ENCODE peak calls at places on chromosomes 16 and 17, in five cellular contexts. Z, E, U, K and L are unnamed samples.

GRCh38 chr16:66107661-66108060 is 258.8 kb upstream of the CDH5 start:
- DNase-seq in Z (no peak), E (no peak), U (peak), K (peak), L (peak)

GRCh38 chr17:7260601-7261376 is 1.5 kb downstream of the CLDN7 start:
- DNase-seq in Z (peak), E (no peak), U (no peak), K (no peak), L (no peak)

GRCh38 chr16:71929048-71929447 is 33.7 kb downstream of the IST1 start:
- DNase-seq in Z (no peak), E (no peak), U (peak), K (peak), L (peak)

GRCh38 chr16:68764866-68765265 is 27.8 kb downstream of the CDH1 start:
- DNase-seq in Z (no peak), E (peak), U (no peak), K (no peak), L (no peak)

GRCh38 chr17:8909621-8910292 is 42.3 kb upstream of the PIK3R6 start:
- DNase-seq in Z (no peak), E (no peak), U (no peak), K (no peak), L (no peak)

GRCh38 chr17:18002171-18002570 is 29.5 kb downstream of the DRC3 start:
- DNase-seq in Z (no peak), E (no peak), U (peak), K (peak), L (no peak)

GRCh38 chr17:80396680-80397387 is 18.1 kb upstream of the ENDOV start:
- DNase-seq in Z (no peak), E (no peak), U (no peak), K (no peak), L (no peak)

GRCh38 chr17:11986939-11987329 is 10.3 kb downstream of the ZNF18 start:
- DNase-seq in Z (no peak), E (peak), U (peak), K (peak), L (peak)

GRCh38 chr17:53626286-53626685 is 196.4 kb upstream of the KIF2B start:
- DNase-seq in Z (no peak), E (peak), U (peak), K (peak), L (peak)

GRCh38 chr16:87707097-87707496 is 58.7 kb downstream of the KLHDC4 start:
- DNase-seq in Z (no peak), E (no peak), U (no peak), K (no peak), L (no peak)

GRCh38 chr16:12318661-12319463 is 342.3 kb downstream of the SNX29 start:
- DNase-seq in Z (no peak), E (no peak), U (no peak), K (peak), L (no peak)

GRCh38 chr17:37546242-37546641 is 56.6 kb downstream of the DUSP14 start:
- DNase-seq in Z (no peak), E (no peak), U (no peak), K (peak), L (peak)

GRCh38 chr16:83143788-83144187 is 517.0 kb downstream of the CDH13 start:
- DNase-seq in Z (no peak), E (no peak), U (peak), K (no peak), L (peak)

DNA sequence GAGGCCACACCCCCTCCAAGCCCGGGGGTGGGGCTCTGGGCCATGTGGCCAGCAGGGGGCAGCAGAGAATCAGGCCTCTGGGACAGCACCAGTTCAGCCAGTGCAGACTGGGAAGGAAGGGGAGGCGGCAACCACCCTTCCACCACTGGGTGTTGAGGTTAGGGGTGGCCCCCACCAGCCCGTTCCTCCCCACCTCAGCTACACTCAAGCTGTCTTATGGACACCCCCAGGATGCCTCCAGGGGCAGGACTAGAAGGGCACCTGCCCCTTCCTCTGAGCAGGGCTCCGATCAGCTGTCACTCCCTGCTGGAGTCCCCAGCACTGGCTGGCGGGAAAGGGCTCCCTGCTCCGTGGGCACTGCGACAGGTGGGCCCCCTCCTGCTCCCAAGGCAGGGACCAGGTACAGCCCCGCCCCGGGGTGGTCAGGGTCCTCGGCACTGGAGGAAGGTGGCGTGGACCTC is 21.8 kb downstream of the KATNB1 start:
- DNase-seq in Z (peak), E (peak), U (peak), K (peak), L (peak)
- TF ChIP-seq CTCF in Z (peak), E (peak), U (peak), K (peak), L (peak)

GRCh38 chr17:19987897-19988296 is 10.3 kb upstream of the AKAP10 start:
- DNase-seq in Z (no peak), E (peak), U (peak), K (no peak), L (no peak)

GRCh38 chr17:19991252-19991885 is 13.7 kb upstream of the AKAP10 start:
- DNase-seq in Z (no peak), E (no peak), U (no peak), K (no peak), L (no peak)

GRCh38 chr17:19996502-19996901 is 12.7 kb upstream of the SPECC1 start:
- DNase-seq in Z (no peak), E (no peak), U (peak), K (no peak), L (no peak)

GRCh38 chr17:19996086-19996485 is 13.1 kb upstream of the SPECC1 start:
- DNase-seq in Z (no peak), E (no peak), U (no peak), K (no peak), L (no peak)

DNA sequence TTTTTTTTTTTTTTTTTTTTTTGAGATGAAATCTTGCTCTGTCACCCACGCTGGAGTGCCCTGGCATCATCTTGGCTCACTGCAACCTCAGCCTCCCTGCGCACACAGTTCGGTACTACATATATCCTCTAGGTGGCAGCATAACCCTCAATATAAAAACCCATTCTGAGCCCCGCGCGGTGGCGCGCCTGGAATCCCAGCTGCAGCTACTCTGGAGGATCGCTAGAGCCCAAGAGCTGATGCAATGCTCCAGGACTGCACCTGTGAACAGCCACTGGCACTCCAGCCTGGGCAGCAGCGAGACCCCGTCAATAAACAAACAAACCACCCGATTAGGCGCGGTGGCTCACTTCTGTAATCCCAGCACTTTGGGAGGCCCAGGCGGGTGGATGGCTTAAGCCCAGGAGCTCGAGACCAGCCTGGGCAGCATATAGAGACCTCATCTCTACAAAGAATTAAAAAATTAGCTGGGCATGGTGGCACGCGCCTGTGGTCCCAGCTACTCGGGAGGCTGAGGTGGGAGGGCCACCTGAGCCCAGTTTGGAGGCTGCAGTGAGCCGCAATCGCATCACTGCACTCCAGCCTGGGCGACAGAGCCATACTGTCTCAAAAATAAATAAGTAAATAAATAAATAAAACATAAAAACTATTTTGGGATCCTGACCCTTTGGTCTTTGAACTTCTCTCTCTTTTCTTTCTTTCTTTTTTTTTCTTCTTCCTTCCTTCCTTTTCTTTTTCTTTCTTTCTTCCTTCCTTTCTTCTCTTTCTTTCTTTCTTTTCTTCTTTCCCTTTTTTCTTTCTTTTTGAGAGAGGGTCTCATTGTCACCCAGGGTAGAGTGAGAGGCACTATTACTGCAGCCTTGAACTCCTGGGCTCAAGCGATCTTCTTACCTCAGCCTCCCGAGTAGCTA is 15.4 kb upstream of the AKAP10 start:
- DNase-seq in Z (peak), E (peak), U (peak), K (peak), L (peak)
- H3K4me3 ChIP-seq in Z (no peak), E (no peak), U (no peak), K (peak), L (no peak)

DNA sequence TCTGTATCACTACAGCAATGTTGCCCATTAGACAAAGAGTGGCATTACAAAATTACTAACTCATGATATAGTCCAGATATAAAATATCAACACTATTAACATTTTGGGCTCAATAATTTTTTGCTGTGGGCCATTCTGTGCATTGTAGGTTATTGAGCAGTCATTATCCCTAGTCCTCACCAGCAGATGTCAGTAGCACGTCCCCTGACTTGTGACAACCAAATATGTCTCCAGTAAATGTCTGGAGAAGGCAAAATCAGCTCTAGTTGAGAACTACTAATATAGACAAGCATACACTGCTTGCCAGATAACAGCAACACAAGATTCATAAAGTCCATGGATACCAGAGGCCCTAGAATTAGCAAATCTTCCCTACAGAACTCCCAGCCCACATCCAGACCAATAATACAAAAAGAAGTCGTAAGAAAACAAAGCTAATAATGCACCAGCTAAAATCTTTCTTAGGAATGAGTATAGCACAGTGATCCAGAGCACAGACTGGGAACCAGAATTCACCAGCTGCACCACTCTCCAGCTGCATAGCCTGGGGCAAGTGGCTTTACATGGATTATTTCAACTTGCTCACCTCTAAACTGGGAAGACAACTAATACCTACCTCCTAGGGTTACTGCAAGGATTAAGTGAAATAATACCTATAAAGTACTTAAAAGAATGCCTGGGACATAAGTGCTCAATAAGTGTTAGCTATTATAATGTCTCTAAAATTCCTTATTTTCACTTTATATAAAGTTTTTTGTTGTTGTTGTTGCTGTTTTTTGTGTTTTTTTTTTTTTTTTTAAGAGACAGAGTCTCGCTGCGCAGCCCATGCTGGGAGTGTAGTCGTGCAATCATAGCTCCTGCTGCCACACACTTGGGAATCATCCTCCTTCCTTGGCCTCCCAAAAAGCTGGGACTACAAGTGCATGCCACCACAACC is 23.7 kb downstream of the HELZ start:
- DNase-seq in Z (no peak), E (peak), U (peak), K (peak), L (peak)
- TF ChIP-seq CTCF in Z (peak), E (peak), U (peak), K (peak), L (peak)

GRCh38 chr16:70683146-70683944 is 2.5 kb downstream of the MTSS2 start:
- DNase-seq in Z (no peak), E (no peak), U (no peak), K (no peak), L (no peak)

GRCh38 chr16:70685061-70685937 is 554 bp downstream of the MTSS2 start:
- DNase-seq in Z (no peak), E (peak), U (peak), K (no peak), L (no peak)

GRCh38 chr16:70685938-70686375 is at the start of gene MTSS2:
- DNase-seq in Z (peak), E (peak), U (peak), K (peak), L (peak)

GRCh38 chr16:70682239-70683145 is 3.4 kb downstream of the MTSS2 start:
- DNase-seq in Z (no peak), E (no peak), U (no peak), K (no peak), L (no peak)

GRCh38 chr16:70684146-70685060 is 1.4 kb downstream of the MTSS2 start:
- DNase-seq in Z (no peak), E (no peak), U (no peak), K (no peak), L (no peak)
- H3K4me3 ChIP-seq in Z (peak), E (peak), U (peak), K (peak), L (peak)